ENCODE peak calls at places on chromosomes 2 and 18, in six cellular contexts. W is astrocyte, N is SK-N-SH, M is HCT116, S is MM.1S, F is OCI-LY7. I is an unnamed sample. For H4K20me1, the result is how much of the 10 kb centered on the place peaks cover.

GRCh38 chr18:70337139-70337972 is 48.5 kb downstream of the SOCS6 start:
- DNase-seq in N (no peak), F (no peak), W (peak), M (peak), S (peak), I (peak)

GRCh38 chr2:74690571-74690970 is 36.5 kb downstream of the SEMA4F start:
- DNase-seq in F (peak), S (peak), N (peak), W (peak), M (peak), I (peak)

GRCh38 chr2:47725808-47726207 is 57.1 kb upstream of the MSH6 start:
- DNase-seq in F (peak), M (no peak), W (no peak), S (no peak), N (no peak), I (no peak)

GRCh38 chr18:24322594-24323136 is 75.0 kb downstream of the OSBPL1A start:
- DNase-seq in W (peak), S (no peak), M (no peak), N (no peak), F (no peak), I (no peak)

GRCh38 chr2:162202203-162202602 is 41.0 kb downstream of the FAP start:
- DNase-seq in W (no peak), M (no peak), F (no peak), N (no peak), S (no peak), I (no peak)

GRCh38 chr2:33788044-33788443 is 188.9 kb upstream of the FAM98A start:
- DNase-seq in S (no peak), W (peak), F (no peak), N (no peak), M (no peak), I (no peak)

GRCh38 chr2:36352024-36352398 is 3.6 kb upstream of the CRIM1 start:
- DNase-seq in S (peak), F (peak), N (peak), W (no peak), M (peak), I (no peak)

GRCh38 chr18:5284808-5285207 is 10.7 kb downstream of the ZBTB14 start:
- DNase-seq in S (no peak), M (no peak), N (no peak), F (no peak), W (no peak), I (no peak)

GRCh38 chr2:222311978-222312738 is 13.4 kb upstream of the PAX3 start:
- DNase-seq in F (no peak), M (no peak), S (no peak), N (no peak), W (no peak), I (no peak)

GRCh38 chr18:51668101-51668500 is 470.6 kb upstream of the MEX3C start:
- DNase-seq in N (peak), W (peak), M (peak), F (peak), S (peak), I (peak)

DNA sequence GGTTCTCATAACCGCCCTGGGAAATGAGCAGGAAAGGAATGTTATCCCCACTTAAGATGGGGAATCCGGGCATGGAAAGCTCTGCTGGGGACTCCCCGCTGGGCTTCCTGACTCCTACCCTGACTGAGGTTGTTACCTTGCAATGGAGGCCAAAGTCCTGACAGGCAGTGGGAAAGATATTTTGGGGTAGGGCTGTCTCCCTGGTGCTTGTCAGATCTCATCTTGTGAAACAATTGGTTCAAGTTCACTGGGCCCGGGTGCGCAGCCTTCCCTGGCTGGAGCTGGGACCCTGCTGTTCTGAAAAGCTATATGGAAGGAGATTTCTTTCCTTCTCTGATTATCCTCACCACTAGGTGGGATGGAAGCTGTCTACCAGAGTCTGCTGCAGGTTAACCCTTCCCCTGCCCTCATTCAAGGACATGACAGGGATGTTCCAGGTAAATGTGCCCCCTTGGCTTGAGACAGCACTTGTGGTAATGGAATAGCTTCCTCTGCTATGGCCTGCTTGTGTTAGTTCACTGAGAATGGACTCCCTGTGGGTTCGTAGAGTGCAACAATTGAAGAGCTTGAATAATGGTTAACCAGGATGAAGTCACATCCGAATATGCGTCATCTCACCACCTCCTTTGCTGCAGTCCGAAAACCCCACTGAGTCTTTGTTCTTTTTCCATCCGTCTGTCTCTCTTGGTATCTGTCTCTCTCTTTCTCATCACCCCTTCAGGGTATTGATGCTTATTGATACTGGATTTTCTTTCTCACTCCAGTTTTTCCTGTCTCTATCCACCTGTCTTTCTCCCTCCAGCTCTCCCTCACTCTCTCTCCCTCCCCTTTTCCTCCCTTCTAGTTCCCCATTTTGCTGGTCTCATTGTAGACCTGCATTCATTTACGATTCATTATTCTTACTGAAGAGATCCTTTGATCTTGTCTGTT is 67.8 kb upstream of the EPAS1 start:
- DNase-seq in S (no peak), F (no peak), W (peak), N (no peak), M (no peak), I (peak)
- TF ChIP-seq CTCF in S (no peak), F (no peak), W (peak), N (no peak), M (peak), I (no peak)

GRCh38 chr18:9539283-9539682 is 64.0 kb downstream of the RALBP1 start:
- DNase-seq in F (no peak), N (no peak), M (no peak), S (no peak), W (peak), I (peak)
- H4K20me1 ChIP-seq in F (under half), N (under half), M (under half), S (under half), W (under half), I (under half)

DNA sequence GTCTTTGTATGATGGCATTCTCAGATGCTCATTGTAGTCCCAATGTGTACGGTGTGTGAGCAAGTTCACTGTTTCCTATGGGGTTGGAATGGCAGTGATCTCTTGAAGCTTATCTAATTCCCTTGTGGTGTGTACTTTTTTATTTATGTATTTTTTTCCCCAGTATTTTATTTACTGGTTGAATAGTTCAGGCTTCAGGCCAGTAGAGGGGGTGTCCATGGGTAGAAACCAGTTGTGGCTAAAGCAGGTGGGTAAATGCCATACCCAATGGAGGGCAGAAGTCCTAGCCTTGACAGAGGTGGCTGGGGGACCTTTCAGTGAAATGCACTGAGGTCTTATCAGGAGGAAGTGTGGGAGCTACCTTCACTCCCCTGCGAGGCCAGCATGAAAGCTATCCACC is 351.4 kb upstream of the CWC22 start:
- DNase-seq in S (peak), N (no peak), M (no peak), F (no peak), W (no peak), I (no peak)
- TF ChIP-seq CTCF in S (peak), N (no peak), M (peak), F (no peak), W (no peak), I (no peak)

DNA sequence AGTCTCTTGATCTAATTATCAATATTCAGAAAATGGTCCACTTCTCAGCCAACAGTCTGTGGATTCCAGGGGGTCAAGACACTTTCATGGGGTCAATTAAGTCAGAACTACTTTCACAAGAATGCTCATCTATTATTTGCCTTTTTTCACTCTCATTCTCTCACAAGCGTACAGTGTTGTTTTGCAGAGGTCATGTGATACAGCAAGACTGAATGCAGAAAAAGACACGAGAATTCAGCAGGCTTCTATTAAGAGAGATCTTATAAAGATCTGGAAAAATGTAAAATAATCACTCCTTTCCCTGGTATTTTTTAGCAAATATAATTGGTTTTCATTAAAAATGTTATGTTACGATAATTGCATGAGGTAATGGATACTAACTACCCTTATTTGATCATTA is 8.7 kb downstream of the RPRD1A start:
- DNase-seq in F (no peak), W (no peak), N (no peak), M (no peak), S (no peak), I (no peak)
- H4K20me1 ChIP-seq in F (under half), W (half or more), N (under half), M (under half), S (under half), I (under half)

GRCh38 chr2:214591359-214591758 is 180.5 kb downstream of the VWC2L start:
- DNase-seq in F (no peak), W (no peak), S (no peak), M (no peak), N (no peak), I (no peak)

DNA sequence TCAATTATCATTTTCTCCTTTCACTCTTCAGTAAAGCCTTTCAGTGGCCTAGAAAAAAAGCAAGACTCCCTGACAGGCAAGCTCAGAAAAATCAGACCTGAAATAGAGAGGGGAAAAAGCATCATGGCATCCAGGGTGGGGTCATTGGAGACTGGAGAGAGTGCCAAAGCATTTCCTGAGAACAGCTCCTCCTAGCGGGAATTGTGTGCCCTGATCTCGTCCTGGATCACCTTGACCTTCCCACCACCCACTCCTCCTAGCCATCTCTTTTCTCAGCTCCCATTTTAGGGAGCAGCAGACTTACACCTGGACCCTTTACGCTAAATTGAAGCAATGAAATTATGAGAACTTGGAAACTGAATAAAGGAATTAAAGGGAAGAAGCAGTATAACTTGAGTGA is 176.6 kb downstream of the VWC2L start:
- DNase-seq in M (no peak), F (peak), S (no peak), W (no peak), N (no peak), I (no peak)
- TF ChIP-seq CTCF in M (peak), F (peak), S (peak), W (peak), N (peak), I (peak)

DNA sequence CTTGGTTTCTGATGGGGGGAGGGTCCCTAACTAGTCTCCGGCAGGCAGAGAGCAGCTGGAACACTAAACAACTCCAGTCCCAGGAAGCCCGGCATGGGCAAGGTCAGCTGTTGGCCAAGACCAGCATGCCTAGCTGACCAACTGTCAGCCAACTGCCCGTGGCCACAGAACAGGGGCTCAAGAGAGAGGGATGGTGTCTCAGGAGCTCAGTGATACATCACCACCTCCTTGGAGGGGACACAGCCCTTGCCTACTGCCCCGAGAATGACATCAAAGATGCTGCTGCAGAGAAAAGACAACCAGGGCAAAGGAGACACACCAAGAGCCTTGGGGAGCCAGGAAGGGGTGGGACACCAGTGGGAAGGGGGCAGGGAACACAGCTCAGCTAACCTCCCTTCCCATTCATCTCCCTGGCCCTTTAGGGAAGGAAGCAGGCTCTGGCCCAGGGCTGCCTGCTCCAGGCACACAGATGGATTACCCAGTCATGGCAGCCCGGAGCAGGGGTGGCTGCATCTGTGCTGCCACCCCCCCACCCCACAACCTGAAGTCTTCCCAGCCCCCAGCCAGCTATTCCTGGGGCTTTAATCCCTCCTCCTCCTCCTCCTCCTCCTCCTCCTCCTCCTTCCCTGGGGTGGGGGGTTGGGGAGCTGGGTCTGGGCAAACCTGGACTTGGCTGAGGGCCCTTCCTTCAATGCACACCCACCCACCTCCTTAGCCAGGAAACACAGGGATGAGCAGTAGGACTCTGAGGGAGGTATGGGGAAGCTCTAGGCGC is 1.9 kb downstream of the BIN1 start:
- DNase-seq in N (peak), M (no peak), S (no peak), W (no peak), F (no peak), I (no peak)
- H4K20me1 ChIP-seq in N (under half), M (under half), S (under half), W (half or more), F (under half), I (under half)

DNA sequence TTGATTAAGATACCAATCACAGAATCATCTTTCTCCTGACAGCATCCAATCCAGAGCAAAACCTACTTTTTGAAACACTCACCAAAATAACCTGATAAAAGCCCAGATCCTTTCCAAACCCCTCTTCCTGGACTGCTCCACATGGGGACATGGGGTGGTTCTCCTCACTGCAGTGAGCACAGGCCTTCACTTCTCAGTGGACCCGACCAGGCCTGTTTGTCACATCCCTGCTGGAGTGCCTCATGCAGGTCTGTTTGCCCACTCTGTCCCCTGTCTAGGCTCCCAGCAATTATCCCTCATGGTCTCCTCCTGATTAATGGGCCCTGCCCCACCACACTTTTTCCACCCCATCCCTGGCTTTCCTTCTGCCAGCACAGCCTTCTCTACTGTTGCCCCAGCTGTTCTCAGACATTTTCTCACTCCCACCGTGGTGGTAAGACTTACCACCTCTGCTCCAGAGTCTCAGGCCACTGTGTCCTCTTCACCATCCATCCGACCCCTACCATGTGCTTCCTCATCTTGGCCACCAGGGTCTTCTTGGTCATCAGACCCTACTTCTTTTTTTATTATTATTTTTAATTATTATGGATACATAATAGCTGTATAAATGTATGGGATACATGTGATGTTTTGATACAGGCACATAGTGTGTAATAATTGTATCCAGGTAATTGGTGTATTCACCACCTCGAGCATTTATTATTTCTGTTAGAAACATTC is 21.1 kb downstream of the MRPL30 start:
- DNase-seq in N (no peak), F (no peak), S (no peak), M (no peak), W (no peak), I (no peak)
- TF ChIP-seq CTCF in N (peak), F (no peak), S (no peak), M (peak), W (no peak), I (no peak)

I was measured in mammary epithelial cell.